ENCODE peak calls at places on chromosome 13, in seven cellular contexts. V is ovary, N is A549, H is K562, O is suprapubic skin, F is transverse colon, X is sigmoid colon. K is an unnamed sample. For H3K9me3, the result is how much of the 10 kb centered on the place peaks cover.

GRCh38 chr13:88592105-88592504 is 920.9 kb downstream of the SLITRK5 start:
- DNase-seq in V (no peak), N (no peak), H (no peak), O (no peak), F (no peak), X (peak), K (no peak)

GRCh38 chr13:103134271-103134670 is 68.1 kb upstream of the SLC10A2 start:
- DNase-seq in V (no peak), N (no peak), H (no peak), O (no peak), F (no peak), X (no peak), K (no peak)

GRCh38 chr13:94006271-94006670 is 473.2 kb downstream of the DCT start:
- DNase-seq in V (no peak), N (no peak), H (no peak), O (no peak), F (no peak), X (no peak), K (no peak)

GRCh38 chr13:24038405-24038804 is 122.1 kb upstream of the SPATA13 start:
- DNase-seq in V (no peak), N (no peak), H (no peak), O (no peak), F (no peak), X (no peak), K (no peak)

GRCh38 chr13:91571681-91572080 is 173.3 kb downstream of the GPC5 start:
- DNase-seq in V (no peak), N (no peak), H (no peak), O (no peak), F (no peak), X (no peak), K (no peak)

GRCh38 chr13:102392810-102393209 is 9.0 kb downstream of the FGF14 start:
- DNase-seq in V (no peak), N (no peak), H (no peak), O (no peak), F (no peak), X (no peak), K (no peak)

GRCh38 chr13:109945206-109945960 is 159.0 kb upstream of the IRS2 start:
- DNase-seq in V (no peak), N (no peak), H (no peak), O (no peak), F (no peak), X (no peak), K (no peak)

GRCh38 chr13:113120300-113121182 is 2.1 kb upstream of the F10 start:
- DNase-seq in V (peak), N (no peak), H (no peak), O (no peak), F (no peak), X (no peak), K (no peak)

GRCh38 chr13:41407380-41407779 is 50.0 kb upstream of the RGCC start:
- DNase-seq in V (no peak), N (no peak), H (no peak), O (no peak), F (no peak), X (no peak), K (no peak)

GRCh38 chr13:44575741-44576395 is at the start of gene TSC22D1:
- DNase-seq in V (peak), N (peak), H (no peak), O (peak), F (peak), X (peak), K (peak)

GRCh38 chr13:93953856-93954255 is 525.6 kb downstream of the DCT start:
- DNase-seq in V (no peak), N (no peak), H (no peak), O (no peak), F (no peak), X (no peak), K (no peak)

GRCh38 chr13:25881946-25882574 is 169.8 kb downstream of the SHISA2 start:
- DNase-seq in V (no peak), N (no peak), H (no peak), O (no peak), F (no peak), X (no peak), K (no peak)

GRCh38 chr13:86569119-86569518 is 769.9 kb upstream of the SLITRK6 start:
- DNase-seq in V (no peak), N (no peak), H (no peak), O (no peak), F (no peak), X (no peak), K (no peak)

GRCh38 chr13:92530364-92530763 is 696.2 kb upstream of the GPC6 start:
- DNase-seq in V (no peak), N (no peak), H (no peak), O (no peak), F (no peak), X (no peak), K (no peak)

GRCh38 chr13:106507560-106508274 is 27.7 kb downstream of the EFNB2 start:
- DNase-seq in V (no peak), N (no peak), H (peak), O (no peak), F (no peak), X (no peak), K (no peak)

GRCh38 chr13:79724348-79725103 is 243.6 kb downstream of the NDFIP2 start:
- DNase-seq in V (no peak), N (peak), H (no peak), O (no peak), F (peak), X (no peak), K (no peak)

GRCh38 chr13:106088094-106088493 is 447.4 kb downstream of the EFNB2 start:
- DNase-seq in V (no peak), N (no peak), H (no peak), O (no peak), F (no peak), X (no peak), K (no peak)

GRCh38 chr13:76516013-76516412 is 370.2 kb downstream of the KCTD12 start:
- DNase-seq in V (no peak), N (no peak), H (no peak), O (no peak), F (no peak), X (no peak), K (no peak)

GRCh38 chr13:108272333-108272732 is 2.8 kb downstream of the TNFSF13B start:
- DNase-seq in V (no peak), N (no peak), H (no peak), O (no peak), F (no peak), X (no peak), K (no peak)

GRCh38 chr13:26061947-26062346 is 10.1 kb upstream of the SHISA2 start:
- DNase-seq in V (no peak), N (no peak), H (no peak), O (no peak), F (no peak), X (no peak), K (no peak)

GRCh38 chr13:37094840-37095239 is 10.6 kb downstream of the CSNK1A1L start:
- DNase-seq in V (no peak), N (no peak), H (no peak), O (no peak), F (no peak), X (no peak), K (no peak)

GRCh38 chr13:43516401-43516826 is 270.4 kb downstream of the ENOX1 start:
- DNase-seq in V (peak), N (no peak), H (no peak), O (no peak), F (no peak), X (peak), K (no peak)

GRCh38 chr13:30874561-30874960 is 31.5 kb upstream of the MEDAG start:
- DNase-seq in V (no peak), N (no peak), H (no peak), O (no peak), F (no peak), X (no peak), K (no peak)

GRCh38 chr13:26048745-26049144 is 3.1 kb downstream of the SHISA2 start:
- DNase-seq in V (no peak), N (no peak), H (no peak), O (no peak), F (no peak), X (no peak), K (no peak)

GRCh38 chr13:107650081-107650701 is 565.1 kb downstream of the LIG4 start:
- DNase-seq in V (peak), N (no peak), H (peak), O (no peak), F (peak), X (no peak), K (peak)

GRCh38 chr13:40060318-40061007 is 405.0 kb downstream of the COG6 start:
- DNase-seq in V (peak), N (no peak), H (no peak), O (peak), F (no peak), X (peak), K (peak)

GRCh38 chr13:50319603-50320296 is 304.5 kb downstream of the KCNRG start:
- DNase-seq in V (no peak), N (no peak), H (peak), O (no peak), F (no peak), X (no peak), K (no peak)

GRCh38 chr13:51780099-51780498 is 23.9 kb downstream of the DHRS12 start:
- DNase-seq in V (no peak), N (no peak), H (no peak), O (no peak), F (no peak), X (no peak), K (no peak)

GRCh38 chr13:75635101-75635620 is 969 bp upstream of the LMO7 start:
- DNase-seq in V (peak), N (no peak), H (no peak), O (no peak), F (no peak), X (no peak), K (peak)

DNA sequence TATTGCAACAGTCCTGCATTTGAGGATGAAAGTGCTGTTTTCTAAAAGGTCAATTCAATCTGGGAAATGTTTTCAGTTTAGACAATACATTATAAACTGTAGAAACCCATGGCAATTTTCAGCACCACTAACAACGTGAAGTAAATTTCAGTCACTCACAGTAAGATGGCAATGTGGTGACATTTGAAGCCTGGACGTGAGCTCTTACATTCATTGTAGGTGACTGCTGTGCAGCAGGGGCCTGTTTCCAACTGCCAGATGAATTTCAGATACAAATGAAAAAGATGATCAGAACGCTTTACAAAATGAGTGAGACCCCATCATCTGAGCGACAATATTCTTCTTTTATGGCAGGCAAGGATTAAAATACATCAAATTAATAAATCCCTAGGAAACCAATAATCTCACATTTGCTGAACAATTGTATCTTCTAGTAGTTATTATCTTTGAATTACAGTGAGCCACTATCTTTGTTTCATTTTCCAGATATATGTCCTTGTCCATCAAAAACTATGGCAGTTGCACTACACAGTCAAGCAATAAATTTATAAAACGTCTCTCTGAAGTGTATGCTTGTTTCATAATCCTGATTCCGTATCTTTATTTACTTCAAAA is 1816.8 kb downstream of the OLFM4 start:
- DNase-seq in V (no peak), N (no peak), H (no peak), O (no peak), F (no peak), X (no peak), K (no peak)
- TF ChIP-seq EP300 in V (no peak), N (no peak), H (no peak), O (no peak), F (no peak), X (no peak), K (no peak)

DNA sequence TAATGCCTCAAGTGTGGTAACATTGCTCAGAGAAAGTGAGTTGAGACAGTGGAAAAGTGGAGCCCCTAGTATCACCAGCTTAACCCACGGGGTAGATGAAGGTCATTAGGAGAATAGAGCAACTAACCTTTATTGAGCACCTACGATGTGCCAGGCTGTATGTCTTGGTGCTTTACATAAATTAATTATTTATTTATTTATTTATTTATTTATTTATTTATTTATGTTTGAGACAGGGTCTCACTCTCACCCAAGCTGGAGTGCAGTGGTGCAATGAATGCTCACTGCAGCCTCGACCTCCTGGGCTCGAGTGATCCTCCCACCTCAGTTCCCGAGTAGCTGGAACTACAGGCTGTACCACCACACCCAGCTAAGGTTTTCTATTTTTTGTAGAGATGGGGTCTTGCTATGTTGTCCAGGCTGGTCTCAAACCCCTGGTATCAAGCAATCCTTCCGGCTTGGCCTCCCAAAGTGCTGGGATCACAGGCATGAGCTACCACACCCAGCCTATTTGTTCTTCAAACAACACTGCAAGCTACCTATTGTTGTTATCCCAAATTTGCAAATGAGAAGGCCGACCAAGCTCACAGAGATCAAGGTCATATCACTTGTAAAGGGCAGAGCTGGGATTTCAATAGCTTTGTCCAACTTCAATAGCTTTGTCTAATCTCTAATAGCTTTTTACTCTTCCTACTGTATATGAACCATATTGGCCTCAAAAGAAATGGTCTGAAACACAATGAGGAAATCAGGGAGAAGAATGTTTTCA is 79.4 kb downstream of the TM9SF2 start:
- DNase-seq in V (no peak), N (no peak), H (no peak), O (no peak), F (no peak), X (no peak), K (no peak)
- TF ChIP-seq CTCF in V (no peak), N (no peak), H (no peak), O (no peak), F (no peak), X (no peak), K (no peak)

GRCh38 chr13:90047600-90047999 is 1299.9 kb upstream of the MIR17HG start:
- DNase-seq in V (no peak), N (no peak), H (no peak), O (no peak), F (no peak), X (no peak), K (no peak)
- H3K9me3 ChIP-seq in V (under half), N (under half), H (under half), O (under half), F (under half), X (under half), K (under half)

GRCh38 chr13:33263484-33263883 is 22.1 kb downstream of the STARD13 start:
- DNase-seq in V (no peak), N (no peak), H (no peak), O (no peak), F (no peak), X (no peak), K (no peak)
- TF ChIP-seq EP300 in V (no peak), N (no peak), H (no peak), O (no peak), F (no peak), X (no peak), K (no peak)

DNA sequence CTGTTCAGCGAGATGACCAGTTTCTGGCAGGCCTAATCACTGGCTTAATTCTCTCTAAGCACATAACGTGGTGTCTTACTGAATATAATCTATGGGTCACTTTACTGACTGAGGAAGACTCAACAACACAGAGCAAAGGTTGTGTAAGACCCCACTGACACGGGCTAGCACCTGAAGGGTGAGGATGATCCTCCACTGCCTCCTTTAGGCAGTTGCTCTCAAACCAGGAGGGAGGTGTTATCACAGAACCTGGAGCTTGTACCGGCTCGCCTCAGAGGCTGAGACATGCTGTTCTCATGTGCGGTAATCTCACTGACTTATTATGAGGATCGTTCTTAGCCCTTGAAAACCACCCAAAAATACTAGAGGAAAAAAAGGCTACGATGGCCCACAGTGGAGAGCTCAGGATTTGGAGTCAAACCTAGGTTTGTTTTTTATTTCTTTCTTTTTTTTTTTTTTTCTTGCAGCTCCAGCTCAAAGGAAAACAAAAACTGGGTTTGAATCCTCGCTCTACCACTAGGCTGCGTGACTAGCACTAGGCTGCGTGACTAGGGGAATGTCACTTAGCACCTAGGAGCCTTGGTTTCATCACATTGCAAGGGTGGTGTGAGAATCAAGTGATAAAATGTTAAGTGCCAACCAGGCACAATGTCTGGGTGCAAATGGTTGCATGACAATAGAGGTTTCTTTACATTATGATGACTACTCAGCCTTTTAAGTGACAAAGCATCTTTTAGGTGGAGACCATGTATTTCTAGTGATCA is 28.1 kb downstream of the RCBTB2 start:
- DNase-seq in V (no peak), N (no peak), H (peak), O (no peak), F (no peak), X (no peak), K (no peak)
- TF ChIP-seq CTCF in V (no peak), N (no peak), H (no peak), O (no peak), F (no peak), X (no peak), K (no peak)

GRCh38 chr13:19181021-19181620 is 503 bp downstream of the TUBA3C start:
- DNase-seq in V (no peak), N (no peak), H (no peak), O (no peak), F (no peak), X (no peak), K (no peak)
- H3K9me3 ChIP-seq in V (under half), N (under half), H (under half), O (under half), F (under half), X (under half), K (under half)

DNA sequence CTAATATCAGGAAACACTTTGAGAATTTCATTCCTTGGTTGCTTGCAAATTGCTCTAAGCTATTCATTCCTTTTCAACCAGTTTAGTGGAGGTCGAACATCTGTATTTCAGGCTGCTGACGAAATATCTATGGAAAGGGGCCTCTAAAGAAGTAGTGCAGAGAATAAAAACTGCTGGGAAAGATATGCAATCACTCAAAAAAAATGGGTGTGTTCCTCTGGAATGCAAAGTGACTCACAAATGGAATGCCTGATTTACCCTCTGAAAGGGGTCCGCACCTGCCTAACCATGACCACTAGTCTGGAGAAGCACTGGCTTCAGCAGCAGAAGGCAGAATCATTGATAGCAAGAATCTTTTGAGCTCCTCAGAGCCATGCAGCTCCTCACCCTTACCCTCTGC is 129.4 kb downstream of the PCDH9 start:
- DNase-seq in V (no peak), N (no peak), H (no peak), O (no peak), F (no peak), X (no peak), K (no peak)
- TF ChIP-seq EP300 in V (no peak), N (no peak), H (no peak), O (no peak), F (no peak), X (no peak), K (no peak)